ENCODE peak calls at places on chromosomes 2 and 18, in ten cellular contexts. One of them, this sample, is unnamed.

GRCh38 chr18:23872701-23873550 is 141.6 kb upstream of the TTC39C start:
- DNase-seq in CD4-positive, alpha-beta T cell: peak; percentile 57
- DNase-seq in nucleus accumbens: no peak
- DNase-seq in activated CD4-positive, alpha-beta T cell treated with anti-CD3 and anti-CD28 coated beads, Interleukin-2, amount 50 U/mL, for 1 hour: peak; percentile 65
- DNase-seq in NCI-H1105 treated with DMSO at 0.1 percent for 48 hours: no peak
- DNase-seq in LoVo: peak; percentile 93
- DNase-seq in fibroblast of lung: no peak
- DNase-seq in A549: no peak
- DNase-seq in NCI-H2081: no peak
- DNase-seq in GM04504: no peak
- DNase-seq in this sample: no peak

GRCh38 chr18:36200354-36200771 is 13.1 kb downstream of the MOCOS start:
- DNase-seq in A549: no peak
- DNase-seq in activated CD4-positive, alpha-beta T cell treated with anti-CD3 and anti-CD28 coated beads, Interleukin-2, amount 50 U/mL, for 1 hour: no peak
- DNase-seq in fibroblast of lung: no peak
- DNase-seq in GM04504: no peak
- DNase-seq in LoVo: no peak
- DNase-seq in nucleus accumbens: no peak
- DNase-seq in CD4-positive, alpha-beta T cell: no peak
- DNase-seq in NCI-H2081: no peak
- DNase-seq in NCI-H1105 treated with DMSO at 0.1 percent for 48 hours: no peak
- DNase-seq in this sample: no peak

GRCh38 chr2:85468096-85468703 is 49.7 kb downstream of the SH2D6 start:
- DNase-seq in LoVo: peak; percentile 36
- DNase-seq in activated CD4-positive, alpha-beta T cell treated with anti-CD3 and anti-CD28 coated beads, Interleukin-2, amount 50 U/mL, for 1 hour: no peak
- DNase-seq in CD4-positive, alpha-beta T cell: no peak
- DNase-seq in NCI-H1105 treated with DMSO at 0.1 percent for 48 hours: no peak
- DNase-seq in fibroblast of lung: no peak
- DNase-seq in NCI-H2081: no peak
- DNase-seq in GM04504: no peak
- DNase-seq in nucleus accumbens: no peak
- DNase-seq in A549: no peak
- DNase-seq in this sample: no peak

GRCh38 chr2:53242090-53242489 is 525.5 kb upstream of the CHAC2 start:
- DNase-seq in GM04504: no peak
- DNase-seq in nucleus accumbens: no peak
- DNase-seq in CD4-positive, alpha-beta T cell: no peak
- DNase-seq in activated CD4-positive, alpha-beta T cell treated with anti-CD3 and anti-CD28 coated beads, Interleukin-2, amount 50 U/mL, for 1 hour: no peak
- DNase-seq in fibroblast of lung: no peak
- DNase-seq in LoVo: no peak
- DNase-seq in NCI-H2081: no peak
- DNase-seq in NCI-H1105 treated with DMSO at 0.1 percent for 48 hours: no peak
- DNase-seq in A549: no peak
- DNase-seq in this sample: no peak

GRCh38 chr18:77911973-77912372 is 662.3 kb downstream of the GALR1 start:
- DNase-seq in CD4-positive, alpha-beta T cell: no peak
- DNase-seq in fibroblast of lung: no peak
- DNase-seq in nucleus accumbens: no peak
- DNase-seq in NCI-H1105 treated with DMSO at 0.1 percent for 48 hours: no peak
- DNase-seq in NCI-H2081: no peak
- DNase-seq in GM04504: no peak
- DNase-seq in LoVo: no peak
- DNase-seq in A549: no peak
- DNase-seq in activated CD4-positive, alpha-beta T cell treated with anti-CD3 and anti-CD28 coated beads, Interleukin-2, amount 50 U/mL, for 1 hour: no peak
- DNase-seq in this sample: peak; percentile 76

GRCh38 chr2:160570386-160570785 is 76.8 kb upstream of the RBMS1 start:
- DNase-seq in nucleus accumbens: no peak
- DNase-seq in LoVo: no peak
- DNase-seq in GM04504: no peak
- DNase-seq in fibroblast of lung: no peak
- DNase-seq in CD4-positive, alpha-beta T cell: no peak
- DNase-seq in NCI-H2081: no peak
- DNase-seq in activated CD4-positive, alpha-beta T cell treated with anti-CD3 and anti-CD28 coated beads, Interleukin-2, amount 50 U/mL, for 1 hour: no peak
- DNase-seq in NCI-H1105 treated with DMSO at 0.1 percent for 48 hours: no peak
- DNase-seq in A549: no peak
- DNase-seq in this sample: no peak

GRCh38 chr2:61993422-61994024 is 88.0 kb downstream of the COMMD1 start:
- DNase-seq in nucleus accumbens: no peak
- DNase-seq in NCI-H2081: peak; percentile 25
- DNase-seq in CD4-positive, alpha-beta T cell: no peak
- DNase-seq in fibroblast of lung: peak; percentile 41
- DNase-seq in GM04504: peak; percentile 10
- DNase-seq in activated CD4-positive, alpha-beta T cell treated with anti-CD3 and anti-CD28 coated beads, Interleukin-2, amount 50 U/mL, for 1 hour: no peak
- DNase-seq in NCI-H1105 treated with DMSO at 0.1 percent for 48 hours: peak; percentile 36
- DNase-seq in LoVo: peak; percentile 14
- DNase-seq in A549: peak; percentile 67
- DNase-seq in this sample: peak; percentile 2

GRCh38 chr2:126700073-126700581 is 44.2 kb downstream of the GYPC start:
- DNase-seq in LoVo: no peak
- DNase-seq in fibroblast of lung: peak; percentile 27
- DNase-seq in NCI-H1105 treated with DMSO at 0.1 percent for 48 hours: no peak
- DNase-seq in NCI-H2081: peak; percentile 33
- DNase-seq in GM04504: peak; percentile 38
- DNase-seq in A549: no peak
- DNase-seq in CD4-positive, alpha-beta T cell: no peak
- DNase-seq in activated CD4-positive, alpha-beta T cell treated with anti-CD3 and anti-CD28 coated beads, Interleukin-2, amount 50 U/mL, for 1 hour: no peak
- DNase-seq in nucleus accumbens: no peak
- DNase-seq in this sample: peak; percentile 29

This sample was measured in NCI-H748 treated with DMSO at 0.1 percent for 48 hours.